ENCODE peak calls at places on chromosomes 11 and 22, in eight cellular contexts. H is NCI-H446 treated with DMSO at 0.1 percent for 48 hours; P is endothelial cell; I is OCI-LY7; T is stimulated activated CD4-positive, alpha-beta T cell treated with anti-CD3 and anti-CD28 coated beads, Interleukin-12 subunit alpha, Interleukin-12 subunit beta, amount 100 ng/mL, for 24 hours; Z is T-helper 17 cell; F is kidney; M is HEK293T. U is an unnamed sample.

GRCh38 chr22:39300198-39300830 is 19.1 kb downstream of the RPL3 start:
- DNase-seq in H (no peak), P (no peak), I (peak), T (no peak), Z (no peak), F (no peak), M (no peak), U (peak)

GRCh38 chr22:19962909-19963806 is 21.5 kb upstream of the TXNRD2 start:
- DNase-seq in H (no peak), P (no peak), I (no peak), T (peak), Z (peak), F (peak), M (no peak), U (no peak)

GRCh38 chr11:8019671-8020597 is 32.8 kb downstream of the EIF3F start:
- DNase-seq in H (no peak), P (peak), I (no peak), T (peak), Z (peak), F (peak), M (peak), U (no peak)

GRCh38 chr22:49519117-49519737 is 308.4 kb downstream of the BRD1 start:
- DNase-seq in H (no peak), P (no peak), I (no peak), T (no peak), Z (no peak), F (no peak), M (no peak), U (no peak)

GRCh38 chr22:32858957-32859356 is 57.5 kb downstream of the TIMP3 start:
- DNase-seq in H (no peak), P (no peak), I (no peak), T (no peak), Z (no peak), F (no peak), M (no peak), U (no peak)

GRCh38 chr11:85941380-85941973 is 86.3 kb downstream of the CCDC83 start:
- DNase-seq in H (peak), P (peak), I (peak), T (peak), Z (no peak), F (no peak), M (peak), U (peak)

GRCh38 chr11:108286369-108286768 is 63.5 kb downstream of the ATM start:
- DNase-seq in H (no peak), P (no peak), I (no peak), T (no peak), Z (no peak), F (no peak), M (no peak), U (no peak)

GRCh38 chr11:27171391-27171790 is 130.8 kb downstream of the BBOX1 start:
- DNase-seq in H (no peak), P (no peak), I (no peak), T (no peak), Z (no peak), F (no peak), M (no peak), U (no peak)

GRCh38 chr11:9264381-9265210 is 554 bp downstream of the DENND5A start:
- DNase-seq in H (no peak), P (peak), I (no peak), T (peak), Z (no peak), F (peak), M (peak), U (peak)

GRCh38 chr11:10601722-10602281 is 33.3 kb upstream of the LYVE1 start:
- DNase-seq in H (no peak), P (no peak), I (no peak), T (no peak), Z (no peak), F (peak), M (no peak), U (no peak)

GRCh38 chr11:1073261-1073724 is 1.4 kb upstream of the MUC2 start:
- DNase-seq in H (no peak), P (no peak), I (no peak), T (no peak), Z (no peak), F (peak), M (no peak), U (no peak)

GRCh38 chr11:122717264-122717867 is 61.8 kb downstream of the UBASH3B start:
- DNase-seq in H (no peak), P (no peak), I (peak), T (no peak), Z (no peak), F (no peak), M (no peak), U (no peak)

GRCh38 chr22:28410050-28410816 is 269.4 kb downstream of the TTC28 start:
- DNase-seq in H (peak), P (no peak), I (no peak), T (no peak), Z (no peak), F (no peak), M (no peak), U (no peak)

GRCh38 chr22:30866216-30866615 is 102.4 kb downstream of the MORC2 start:
- DNase-seq in H (no peak), P (no peak), I (no peak), T (no peak), Z (no peak), F (no peak), M (no peak), U (no peak)

GRCh38 chr11:105220175-105220574 is 80.6 kb upstream of the CARD18 start:
- DNase-seq in H (no peak), P (no peak), I (no peak), T (no peak), Z (no peak), F (no peak), M (no peak), U (no peak)

GRCh38 chr11:71222318-71223080 is 29.9 kb downstream of the SHANK2 start:
- DNase-seq in H (no peak), P (no peak), I (no peak), T (no peak), Z (no peak), F (no peak), M (no peak), U (no peak)

GRCh38 chr11:43920598-43921419 is 21.6 kb upstream of the C11orf96 start:
- DNase-seq in H (peak), P (no peak), I (no peak), T (no peak), Z (no peak), F (no peak), M (no peak), U (no peak)

GRCh38 chr11:59053387-59053786 is 32.7 kb upstream of the GLYATL1B start:
- DNase-seq in H (no peak), P (peak), I (peak), T (peak), Z (peak), F (peak), M (peak), U (no peak)

GRCh38 chr11:75264356-75264755 is 23.8 kb downstream of the TPBGL start:
- DNase-seq in H (no peak), P (no peak), I (no peak), T (no peak), Z (no peak), F (peak), M (no peak), U (no peak)

GRCh38 chr22:24952837-24953293 is 349 bp downstream of the KIAA1671 start:
- DNase-seq in H (no peak), P (peak), I (no peak), T (no peak), Z (no peak), F (peak), M (peak), U (peak)

GRCh38 chr22:48245119-48245485 is 1482.7 kb downstream of the TBC1D22A start:
- DNase-seq in H (no peak), P (no peak), I (no peak), T (no peak), Z (no peak), F (no peak), M (no peak), U (no peak)

GRCh38 chr11:10302294-10302743 is 2.6 kb upstream of the ADM start:
- DNase-seq in H (no peak), P (no peak), I (no peak), T (no peak), Z (no peak), F (no peak), M (no peak), U (no peak)

GRCh38 chr11:118623291-118623655 is 15.9 kb downstream of the PHLDB1 start:
- DNase-seq in H (peak), P (no peak), I (no peak), T (no peak), Z (no peak), F (peak), M (no peak), U (no peak)

GRCh38 chr11:116312560-116313340 is 460.0 kb downstream of the BUD13 start:
- DNase-seq in H (peak), P (no peak), I (no peak), T (no peak), Z (no peak), F (peak), M (no peak), U (peak)

GRCh38 chr11:105368711-105369110 is 229.1 kb upstream of the CARD18 start:
- DNase-seq in H (no peak), P (no peak), I (no peak), T (no peak), Z (no peak), F (no peak), M (no peak), U (no peak)

GRCh38 chr11:9208726-9209501 is 56.2 kb downstream of the DENND5A start:
- DNase-seq in H (no peak), P (no peak), I (peak), T (no peak), Z (no peak), F (no peak), M (no peak), U (no peak)

GRCh38 chr11:28836285-28837081 is 728.3 kb downstream of the METTL15 start:
- DNase-seq in H (no peak), P (no peak), I (no peak), T (no peak), Z (no peak), F (no peak), M (no peak), U (no peak)

GRCh38 chr22:48403521-48403921 is 1424.2 kb downstream of the BRD1 start:
- DNase-seq in H (no peak), P (no peak), I (no peak), T (no peak), Z (no peak), F (no peak), M (no peak), U (no peak)

GRCh38 chr11:67405196-67405567 is 1.3 kb downstream of the TBC1D10C start:
- DNase-seq in H (no peak), P (no peak), I (no peak), T (no peak), Z (no peak), F (no peak), M (no peak), U (no peak)